ENCODE peak calls at places on chromosome 15, in five cellular contexts. One of them, this sample, is unnamed.

GRCh38 chr15:66615175-66615495 is 49.3 kb upstream of the LCTL start:
- DNase-seq in neuronal stem cell: no peak
- DNase-seq in mesendoderm: no peak
- DNase-seq in mesenchymal stem cell: no peak
- DNase-seq in H1: no peak
- DNase-seq in this sample: no peak

GRCh38 chr15:68204776-68205557 is at the start of gene CALML4:
- DNase-seq in neuronal stem cell: no peak
- DNase-seq in mesendoderm: no peak
- DNase-seq in mesenchymal stem cell: no peak
- DNase-seq in H1: no peak
- DNase-seq in this sample: no peak

GRCh38 chr15:63870043-63870394 is 36.3 kb upstream of the HERC1 start:
- DNase-seq in neuronal stem cell: no peak
- DNase-seq in mesendoderm: no peak
- DNase-seq in mesenchymal stem cell: peak; percentile 18
- DNase-seq in H1: no peak
- DNase-seq in this sample: no peak

GRCh38 chr15:55133972-55134371 is 62.8 kb downstream of the RSL24D1 start:
- DNase-seq in neuronal stem cell: no peak
- DNase-seq in mesendoderm: peak; percentile 62
- DNase-seq in mesenchymal stem cell: no peak
- DNase-seq in H1: no peak
- DNase-seq in this sample: no peak

GRCh38 chr15:62393196-62393595 is 228.1 kb upstream of the C2CD4B start:
- DNase-seq in neuronal stem cell: no peak
- DNase-seq in mesendoderm: no peak
- DNase-seq in mesenchymal stem cell: peak; percentile 43
- DNase-seq in H1: no peak
- DNase-seq in this sample: peak; percentile 51

GRCh38 chr15:29612701-29613100 is 209.6 kb downstream of the TJP1 start:
- DNase-seq in neuronal stem cell: no peak
- DNase-seq in mesendoderm: peak; percentile 79
- DNase-seq in mesenchymal stem cell: peak; percentile 57
- DNase-seq in H1: no peak
- DNase-seq in this sample: peak; percentile 41

GRCh38 chr15:85838655-85839054 is 43.9 kb upstream of the KLHL25 start:
- DNase-seq in neuronal stem cell: no peak
- DNase-seq in mesendoderm: no peak
- DNase-seq in mesenchymal stem cell: no peak
- DNase-seq in H1: no peak
- DNase-seq in this sample: no peak

GRCh38 chr15:101773496-101774100 is 29.7 kb upstream of the OR4F6 start:
- DNase-seq in neuronal stem cell: no peak
- DNase-seq in mesendoderm: peak; percentile 39
- DNase-seq in mesenchymal stem cell: no peak
- DNase-seq in H1: peak; percentile 72
- DNase-seq in this sample: no peak

GRCh38 chr15:40305281-40305680 is 2.5 kb downstream of the PLCB2 start:
- DNase-seq in neuronal stem cell: no peak
- DNase-seq in mesendoderm: no peak
- DNase-seq in mesenchymal stem cell: no peak
- DNase-seq in H1: no peak
- DNase-seq in this sample: no peak

GRCh38 chr15:40430271-40430805 is 10.4 kb upstream of the BAHD1 start:
- DNase-seq in neuronal stem cell: no peak
- DNase-seq in mesendoderm: peak; percentile 55
- DNase-seq in mesenchymal stem cell: no peak
- DNase-seq in H1: no peak
- DNase-seq in this sample: peak; percentile 11

GRCh38 chr15:90349072-90349471 is 3.0 kb upstream of the ZNF774 start:
- DNase-seq in neuronal stem cell: no peak
- DNase-seq in mesendoderm: no peak
- DNase-seq in mesenchymal stem cell: no peak
- DNase-seq in H1: no peak
- DNase-seq in this sample: no peak

GRCh38 chr15:79863886-79864285 is 32.9 kb downstream of the MTHFS start:
- DNase-seq in neuronal stem cell: no peak
- DNase-seq in mesendoderm: no peak
- DNase-seq in mesenchymal stem cell: peak; percentile 18
- DNase-seq in H1: no peak
- DNase-seq in this sample: peak; percentile 65

GRCh38 chr15:101193063-101193712 is 58.7 kb downstream of the CHSY1 start:
- DNase-seq in neuronal stem cell: no peak
- DNase-seq in mesendoderm: no peak
- DNase-seq in mesenchymal stem cell: no peak
- DNase-seq in H1: no peak
- DNase-seq in this sample: peak; percentile 35

GRCh38 chr15:61382927-61383326 is 153.8 kb upstream of the RORA start:
- DNase-seq in neuronal stem cell: no peak
- DNase-seq in mesendoderm: no peak
- DNase-seq in mesenchymal stem cell: peak; percentile 0
- DNase-seq in H1: no peak
- DNase-seq in this sample: no peak

GRCh38 chr15:49831206-49831965 is 210.5 kb downstream of the DTWD1 start:
- DNase-seq in neuronal stem cell: no peak
- DNase-seq in mesendoderm: peak; percentile 55
- DNase-seq in mesenchymal stem cell: peak; percentile 98
- DNase-seq in H1: no peak
- DNase-seq in this sample: peak; percentile 95

GRCh38 chr15:89926158-89926557 is 13.4 kb upstream of the ARPIN start:
- DNase-seq in neuronal stem cell: no peak
- DNase-seq in mesendoderm: no peak
- DNase-seq in mesenchymal stem cell: no peak
- DNase-seq in H1: no peak
- DNase-seq in this sample: no peak

GRCh38 chr15:83919319-83919830 is 265.5 kb downstream of the ADAMTSL3 start:
- DNase-seq in neuronal stem cell: no peak
- DNase-seq in mesendoderm: no peak
- DNase-seq in mesenchymal stem cell: no peak
- DNase-seq in H1: no peak
- DNase-seq in this sample: no peak

GRCh38 chr15:59165726-59166125 is 40.9 kb upstream of the LDHAL6B start:
- DNase-seq in neuronal stem cell: no peak
- DNase-seq in mesendoderm: no peak
- DNase-seq in mesenchymal stem cell: no peak
- DNase-seq in H1: no peak
- DNase-seq in this sample: no peak

GRCh38 chr15:99169769-99170311 is 65.0 kb downstream of the SYNM start:
- DNase-seq in neuronal stem cell: no peak
- DNase-seq in mesendoderm: no peak
- DNase-seq in mesenchymal stem cell: peak; percentile 73
- DNase-seq in H1: no peak
- DNase-seq in this sample: peak; percentile 89

GRCh38 chr15:52438047-52438446 is 90.6 kb downstream of the MYO5A start:
- DNase-seq in neuronal stem cell: no peak
- DNase-seq in mesendoderm: no peak
- DNase-seq in mesenchymal stem cell: no peak
- DNase-seq in H1: no peak
- DNase-seq in this sample: peak; percentile 7

GRCh38 chr15:38029741-38030140 is 95.3 kb downstream of the TMCO5A start:
- DNase-seq in neuronal stem cell: no peak
- DNase-seq in mesendoderm: no peak
- DNase-seq in mesenchymal stem cell: no peak
- DNase-seq in H1: no peak
- DNase-seq in this sample: peak; percentile 86

GRCh38 chr15:67762610-67763368 is 62.5 kb upstream of the SKOR1 start:
- DNase-seq in neuronal stem cell: no peak
- DNase-seq in mesendoderm: no peak
- DNase-seq in mesenchymal stem cell: no peak
- DNase-seq in H1: no peak
- DNase-seq in this sample: peak; percentile 34

GRCh38 chr15:70272565-70273355 is 175.0 kb upstream of the TLE3 start:
- DNase-seq in neuronal stem cell: no peak
- DNase-seq in mesendoderm: peak; percentile 37
- DNase-seq in mesenchymal stem cell: no peak
- DNase-seq in H1: no peak
- DNase-seq in this sample: no peak

GRCh38 chr15:40372966-40373365 is 9.6 kb upstream of the KNSTRN start:
- DNase-seq in neuronal stem cell: no peak
- DNase-seq in mesendoderm: peak; percentile 45
- DNase-seq in mesenchymal stem cell: peak; percentile 47
- DNase-seq in H1: no peak
- DNase-seq in this sample: peak; percentile 49

GRCh38 chr15:58487041-58487723 is 55.4 kb downstream of the LIPC start:
- DNase-seq in neuronal stem cell: no peak
- DNase-seq in mesendoderm: no peak
- DNase-seq in mesenchymal stem cell: no peak
- DNase-seq in H1: no peak
- DNase-seq in this sample: no peak

GRCh38 chr15:42619641-42620371 is 44.4 kb downstream of the STARD9 start:
- DNase-seq in neuronal stem cell: peak; percentile 44
- DNase-seq in mesendoderm: peak; percentile 59
- DNase-seq in mesenchymal stem cell: no peak
- DNase-seq in H1: peak; percentile 81
- DNase-seq in this sample: no peak

GRCh38 chr15:63476229-63476632 is 28.2 kb upstream of the USP3 start:
- DNase-seq in neuronal stem cell: no peak
- DNase-seq in mesendoderm: peak; percentile 83
- DNase-seq in mesenchymal stem cell: peak; percentile 99
- DNase-seq in H1: no peak
- DNase-seq in this sample: peak; percentile 100

GRCh38 chr15:87959080-87959479 is 297.5 kb downstream of the NTRK3 start:
- DNase-seq in neuronal stem cell: no peak
- DNase-seq in mesendoderm: no peak
- DNase-seq in mesenchymal stem cell: no peak
- DNase-seq in H1: no peak
- DNase-seq in this sample: no peak

DNA sequence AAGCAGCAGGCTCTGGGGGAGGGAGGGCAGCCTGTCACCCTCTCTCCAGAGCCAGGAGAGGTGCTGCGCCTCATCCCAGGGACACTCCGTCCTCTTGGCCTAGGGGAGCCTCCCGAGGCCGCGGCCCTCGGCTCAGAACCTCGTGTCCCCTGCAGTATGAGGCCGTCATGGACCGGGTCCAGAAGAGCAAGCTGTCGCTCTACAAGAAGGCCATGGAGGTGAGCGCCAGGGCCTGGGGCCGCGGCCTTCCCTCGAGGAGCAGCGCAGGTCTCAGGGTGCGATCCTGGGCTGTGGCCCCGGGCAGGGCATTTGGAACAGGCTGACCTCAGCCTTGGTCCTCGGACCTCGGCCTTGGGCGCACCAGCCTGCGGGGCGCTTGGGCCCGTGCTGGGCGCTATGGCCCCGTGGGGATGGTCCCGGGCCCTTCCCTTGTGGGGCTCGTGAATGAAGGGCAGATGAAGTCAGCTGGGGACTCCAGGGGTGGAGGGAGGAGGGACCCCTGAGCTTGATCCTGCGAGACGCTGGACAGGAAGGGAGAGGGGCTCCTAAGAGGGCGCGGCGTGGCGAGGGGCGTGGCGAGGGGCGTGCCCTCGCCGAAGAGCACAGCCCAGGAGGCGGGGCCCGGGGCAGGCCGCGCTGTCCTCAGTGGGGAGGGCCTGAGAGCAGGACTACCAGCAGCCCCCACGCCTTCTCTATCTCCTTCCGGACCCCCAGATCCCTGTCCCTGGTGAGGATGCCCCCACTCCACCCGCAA is 32.9 kb downstream of the PSTPIP1 start:
- DNase-seq in neuronal stem cell: peak; percentile 40
- DNase-seq in mesendoderm: peak; percentile 43
- DNase-seq in mesenchymal stem cell: no peak
- DNase-seq in H1: peak; percentile 79
- DNase-seq in this sample: no peak
- H3K4me3 ChIP-seq in neuronal stem cell: no peak overlapping the region
- H3K4me3 ChIP-seq in mesendoderm: no peak overlapping the region
- H3K4me3 ChIP-seq in mesenchymal stem cell: peak overlapping the region; percentile 47
- H3K4me3 ChIP-seq in H1: peak overlapping the region; percentile 54
- H3K4me3 ChIP-seq in this sample: no peak overlapping the region

DNA sequence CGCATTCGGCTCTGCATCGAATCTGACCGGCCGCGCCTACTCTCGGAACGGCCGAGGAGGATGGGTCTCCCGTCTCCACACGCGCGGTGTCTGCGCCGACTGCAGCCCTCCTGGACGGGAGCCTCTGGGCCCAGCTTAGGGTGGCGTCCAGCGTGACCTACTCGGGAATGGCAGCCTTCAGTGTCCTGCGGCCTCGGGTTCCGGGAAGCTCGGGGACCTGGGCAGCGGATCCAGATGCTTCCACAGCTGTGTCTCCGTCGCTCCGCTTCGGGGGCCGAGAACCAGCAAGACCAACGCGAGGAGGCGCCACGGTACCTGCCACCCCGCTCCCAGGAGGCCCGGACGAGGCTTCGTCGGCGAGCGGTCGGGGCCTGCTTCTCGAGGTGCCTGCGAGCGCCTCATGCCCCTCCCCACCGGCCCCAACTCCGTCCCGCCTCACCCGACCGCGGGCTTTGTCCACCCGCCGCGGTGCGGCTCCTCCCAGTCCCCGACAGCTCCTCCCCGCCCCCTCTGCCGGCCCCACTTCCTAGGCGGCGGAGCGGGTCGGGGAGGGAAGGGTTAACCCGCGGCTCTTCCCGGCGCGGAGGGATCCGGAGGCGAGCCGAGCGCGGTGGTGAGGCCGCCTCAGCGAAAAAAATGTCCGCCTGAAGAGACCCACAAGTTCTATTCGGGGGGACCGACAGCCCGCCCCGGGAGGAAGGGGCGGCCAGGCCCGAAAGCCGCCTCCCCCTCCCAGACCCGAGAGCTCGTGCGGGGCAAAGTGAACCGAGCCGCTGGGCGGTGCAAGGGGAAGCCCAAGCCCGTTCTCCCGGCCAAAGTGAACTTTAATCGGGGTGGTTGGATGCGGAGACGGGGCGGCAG is at the start of gene TCF12:
- DNase-seq in neuronal stem cell: peak; percentile 97
- DNase-seq in mesendoderm: peak; percentile 98
- DNase-seq in mesenchymal stem cell: peak; percentile 97
- DNase-seq in H1: peak; percentile 94
- DNase-seq in this sample: peak; percentile 95
- H2BK15ac ChIP-seq in neuronal stem cell: peak within 1 kb of the TSS; percentile 97
- H2BK15ac ChIP-seq in mesendoderm: no peak within 1 kb of the TSS
- H2BK15ac ChIP-seq in mesenchymal stem cell: peak within 1 kb of the TSS; percentile 94
- H2BK15ac ChIP-seq in H1: peak within 1 kb of the TSS; percentile 81
- H2BK15ac ChIP-seq in this sample: peak within 1 kb of the TSS; percentile 77

DNA sequence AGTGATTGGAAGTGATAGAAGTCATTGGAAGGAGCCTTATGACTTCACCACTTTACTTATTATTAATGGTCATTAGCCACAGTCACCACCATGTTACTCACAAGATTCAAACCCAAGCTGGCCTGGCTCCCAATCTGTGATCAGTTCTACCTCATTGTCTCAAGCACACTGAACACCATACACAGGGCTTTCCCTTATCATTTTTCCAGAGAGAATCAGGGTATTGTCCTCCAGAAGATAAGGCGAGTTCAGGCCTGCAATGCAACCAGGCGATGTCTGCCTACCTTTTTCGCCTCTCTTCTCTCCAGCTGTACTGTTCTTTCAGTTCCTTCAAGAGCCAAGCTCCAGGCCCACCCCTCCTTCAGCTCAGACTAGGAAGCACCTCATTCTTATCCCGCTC is 24.9 kb downstream of the EMC7 start:
- DNase-seq in neuronal stem cell: no peak
- DNase-seq in mesendoderm: no peak
- DNase-seq in mesenchymal stem cell: no peak
- DNase-seq in H1: no peak
- DNase-seq in this sample: no peak
- H3K4me2 ChIP-seq in neuronal stem cell: no peak overlapping the region
- H3K4me2 ChIP-seq in mesendoderm: no peak overlapping the region
- H3K4me2 ChIP-seq in mesenchymal stem cell: no peak overlapping the region
- H3K4me2 ChIP-seq in H1: no peak overlapping the region
- H3K4me2 ChIP-seq in this sample: no peak overlapping the region

GRCh38 chr15:25497934-25498333 is 59.1 kb upstream of the UBE3A start:
- DNase-seq in neuronal stem cell: no peak
- DNase-seq in mesendoderm: peak; percentile 82
- DNase-seq in mesenchymal stem cell: no peak
- DNase-seq in H1: no peak
- DNase-seq in this sample: no peak

GRCh38 chr15:25492315-25492714 is 53.5 kb upstream of the UBE3A start:
- DNase-seq in neuronal stem cell: no peak
- DNase-seq in mesendoderm: no peak
- DNase-seq in mesenchymal stem cell: no peak
- DNase-seq in H1: no peak
- DNase-seq in this sample: no peak
- H3K4me3 ChIP-seq in neuronal stem cell: no peak overlapping the region
- H3K4me3 ChIP-seq in mesendoderm: no peak overlapping the region
- H3K4me3 ChIP-seq in mesenchymal stem cell: no peak overlapping the region
- H3K4me3 ChIP-seq in H1: no peak overlapping the region
- H3K4me3 ChIP-seq in this sample: no peak overlapping the region